ENCODE peak calls at places on chromosomes 3 and 15, in six cellular contexts. One of them, this sample, is unnamed.

GRCh38 chr3:138125548-138126221 is 6.5 kb downstream of the A4GNT start:
- DNase-seq in GM13976: no peak
- DNase-seq in sigmoid colon: no peak
- DNase-seq in RWPE2: no peak
- DNase-seq in tibial artery: no peak
- DNase-seq in kidney epithelial cell: no peak
- DNase-seq in this sample: no peak

GRCh38 chr3:134378384-134378783 is 4.1 kb upstream of the AMOTL2 start:
- DNase-seq in sigmoid colon: peak; percentile 74
- DNase-seq in GM13976: no peak
- DNase-seq in RWPE2: no peak
- DNase-seq in kidney epithelial cell: no peak
- DNase-seq in tibial artery: no peak
- DNase-seq in this sample: no peak

GRCh38 chr3:141797167-141797773 is 34.1 kb downstream of the GRK7 start:
- DNase-seq in tibial artery: peak; percentile 31
- DNase-seq in kidney epithelial cell: no peak
- DNase-seq in RWPE2: no peak
- DNase-seq in GM13976: peak; percentile 60
- DNase-seq in sigmoid colon: peak; percentile 69
- DNase-seq in this sample: peak; percentile 58

GRCh38 chr15:65421360-65422215 is 1.2 kb downstream of the IGDCC4 start:
- DNase-seq in sigmoid colon: peak; percentile 66
- DNase-seq in GM13976: peak; percentile 83
- DNase-seq in tibial artery: no peak
- DNase-seq in kidney epithelial cell: no peak
- DNase-seq in RWPE2: peak; percentile 76
- DNase-seq in this sample: peak; percentile 62

GRCh38 chr15:52680041-52680391 is 828 bp upstream of the ATOSA start:
- DNase-seq in sigmoid colon: no peak
- DNase-seq in GM13976: no peak
- DNase-seq in tibial artery: no peak
- DNase-seq in kidney epithelial cell: no peak
- DNase-seq in RWPE2: no peak
- DNase-seq in this sample: no peak

GRCh38 chr15:29289179-29289578 is 19.6 kb upstream of the NSMCE3 start:
- DNase-seq in GM13976: no peak
- DNase-seq in tibial artery: no peak
- DNase-seq in RWPE2: no peak
- DNase-seq in kidney epithelial cell: no peak
- DNase-seq in sigmoid colon: no peak
- DNase-seq in this sample: no peak

GRCh38 chr3:51354766-51355615 is 30.1 kb upstream of the MANF start:
- DNase-seq in kidney epithelial cell: no peak
- DNase-seq in tibial artery: no peak
- DNase-seq in GM13976: no peak
- DNase-seq in RWPE2: no peak
- DNase-seq in sigmoid colon: peak; percentile 15
- DNase-seq in this sample: no peak

GRCh38 chr3:188671941-188672340 is 499.8 kb upstream of the TPRG1 start:
- DNase-seq in tibial artery: no peak
- DNase-seq in sigmoid colon: no peak
- DNase-seq in GM13976: no peak
- DNase-seq in RWPE2: no peak
- DNase-seq in kidney epithelial cell: no peak
- DNase-seq in this sample: no peak

GRCh38 chr3:46087871-46088270 is 60.6 kb upstream of the XCR1 start:
- DNase-seq in kidney epithelial cell: no peak
- DNase-seq in tibial artery: peak; percentile 51
- DNase-seq in sigmoid colon: no peak
- DNase-seq in RWPE2: no peak
- DNase-seq in GM13976: no peak
- DNase-seq in this sample: no peak

GRCh38 chr3:193982258-193982659 is 153.7 kb upstream of the HES1 start:
- DNase-seq in RWPE2: peak; percentile 68
- DNase-seq in GM13976: no peak
- DNase-seq in sigmoid colon: peak; percentile 81
- DNase-seq in kidney epithelial cell: no peak
- DNase-seq in tibial artery: peak; percentile 75
- DNase-seq in this sample: no peak

GRCh38 chr15:85764649-85765277 is 30.0 kb downstream of the KLHL25 start:
- DNase-seq in GM13976: no peak
- DNase-seq in RWPE2: no peak
- DNase-seq in tibial artery: no peak
- DNase-seq in sigmoid colon: no peak
- DNase-seq in kidney epithelial cell: no peak
- DNase-seq in this sample: no peak

GRCh38 chr3:120475722-120476385 is 25.1 kb upstream of the FSTL1 start:
- DNase-seq in GM13976: no peak
- DNase-seq in kidney epithelial cell: peak; percentile 10
- DNase-seq in tibial artery: no peak
- DNase-seq in sigmoid colon: no peak
- DNase-seq in RWPE2: no peak
- DNase-seq in this sample: no peak

DNA sequence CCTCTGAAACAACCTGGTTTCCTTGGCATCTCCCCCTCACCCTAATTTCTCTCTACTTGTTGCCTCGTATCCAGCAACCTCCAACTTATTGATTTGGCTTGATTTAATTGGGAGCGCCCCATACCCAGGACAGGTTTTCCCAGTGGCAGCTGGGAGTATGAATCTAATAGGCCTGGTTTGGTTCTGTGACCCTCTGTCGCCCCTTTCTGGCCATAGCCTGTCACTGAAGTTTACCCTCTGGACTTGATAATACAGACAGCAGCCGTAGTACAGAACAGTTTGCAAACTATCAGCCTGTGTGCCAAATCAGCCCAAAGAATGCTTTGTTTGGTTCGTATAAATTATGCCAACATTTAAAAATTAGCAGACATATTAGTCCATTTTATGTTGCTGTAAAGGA is 525.1 kb upstream of the GOLIM4 start:
- DNase-seq in RWPE2: no peak
- DNase-seq in GM13976: no peak
- DNase-seq in kidney epithelial cell: no peak
- DNase-seq in sigmoid colon: no peak
- DNase-seq in tibial artery: no peak
- DNase-seq in this sample: peak; percentile 53
- TF ChIP-seq CTCF in RWPE2: peak; percentile 30
- TF ChIP-seq CTCF in GM13976: peak; percentile 45
- TF ChIP-seq CTCF in kidney epithelial cell: peak; percentile 59
- TF ChIP-seq CTCF in sigmoid colon: no peak
- TF ChIP-seq CTCF in tibial artery: no peak
- TF ChIP-seq CTCF in this sample: peak; percentile 73

DNA sequence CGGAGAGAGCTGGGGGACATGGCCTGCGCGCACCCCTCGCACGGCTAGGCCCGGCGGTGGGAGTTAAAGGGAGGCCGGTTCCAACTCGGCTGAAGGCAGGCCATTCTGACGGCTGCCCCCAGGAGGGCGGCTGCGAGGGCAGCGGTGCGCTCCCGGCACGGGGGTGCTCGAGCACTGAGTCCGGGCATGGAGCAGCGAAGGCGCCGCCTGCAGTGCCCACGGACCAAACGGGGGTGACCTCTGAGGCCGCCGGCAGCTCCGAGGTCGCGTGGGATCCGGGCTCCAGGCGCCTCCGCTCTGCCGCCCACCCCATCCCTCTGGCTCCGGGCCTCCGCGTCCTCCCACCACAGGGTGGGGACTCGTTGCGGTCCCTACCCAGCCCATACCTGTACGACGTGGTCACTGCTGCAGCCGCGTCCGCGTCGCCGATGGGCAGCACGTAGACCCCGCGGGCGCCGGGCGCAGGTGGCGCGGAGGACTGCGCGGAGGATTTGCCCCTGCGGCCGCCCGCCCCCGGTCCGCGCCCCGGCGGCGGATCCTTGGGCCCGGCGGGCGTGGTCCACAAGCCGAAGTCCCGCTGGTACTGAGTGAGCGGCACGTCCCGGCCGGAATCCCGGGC is 507 bp downstream of the MAP6D1 start:
- DNase-seq in RWPE2: no peak
- DNase-seq in tibial artery: no peak
- DNase-seq in GM13976: peak; percentile 62
- DNase-seq in kidney epithelial cell: no peak
- DNase-seq in sigmoid colon: no peak
- DNase-seq in this sample: no peak
- TF ChIP-seq CTCF in RWPE2: no peak
- TF ChIP-seq CTCF in tibial artery: no peak
- TF ChIP-seq CTCF in GM13976: no peak
- TF ChIP-seq CTCF in kidney epithelial cell: no peak
- TF ChIP-seq CTCF in sigmoid colon: no peak
- TF ChIP-seq CTCF in this sample: no peak

DNA sequence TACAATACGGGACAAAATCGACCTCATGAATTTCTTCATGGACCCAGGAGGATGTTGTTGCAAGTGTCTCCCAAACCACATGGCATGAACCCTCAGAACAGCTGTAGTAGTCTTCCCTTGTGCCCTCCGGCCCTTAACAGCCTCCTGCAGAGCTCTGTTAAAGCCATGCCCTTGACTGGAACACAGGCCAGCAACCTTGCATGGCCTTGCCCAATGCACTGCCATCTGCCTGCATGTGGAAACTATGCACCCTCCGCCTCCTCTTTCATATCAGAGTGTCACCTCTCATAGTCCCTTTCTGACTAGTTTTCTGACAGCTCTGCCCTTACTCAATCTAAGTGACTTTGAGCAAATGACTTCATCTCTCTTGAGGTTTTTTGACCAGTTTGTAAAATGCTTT is 39.4 kb upstream of the TRIM71 start:
- DNase-seq in kidney epithelial cell: no peak
- DNase-seq in GM13976: no peak
- DNase-seq in RWPE2: no peak
- DNase-seq in sigmoid colon: peak; percentile 26
- DNase-seq in tibial artery: no peak
- DNase-seq in this sample: no peak
- TF ChIP-seq CTCF in kidney epithelial cell: no peak
- TF ChIP-seq CTCF in GM13976: no peak
- TF ChIP-seq CTCF in RWPE2: no peak
- TF ChIP-seq CTCF in sigmoid colon: no peak
- TF ChIP-seq CTCF in tibial artery: no peak
- TF ChIP-seq CTCF in this sample: no peak

GRCh38 chr15:63602595-63602994 is 5.4 kb downstream of the FBXL22 start:
- DNase-seq in kidney epithelial cell: no peak
- DNase-seq in GM13976: no peak
- DNase-seq in sigmoid colon: no peak
- DNase-seq in RWPE2: no peak
- DNase-seq in tibial artery: no peak
- DNase-seq in this sample: no peak
- TF ChIP-seq CTCF in kidney epithelial cell: no peak
- TF ChIP-seq CTCF in GM13976: no peak
- TF ChIP-seq CTCF in sigmoid colon: no peak
- TF ChIP-seq CTCF in RWPE2: no peak
- TF ChIP-seq CTCF in tibial artery: no peak
- TF ChIP-seq CTCF in this sample: no peak

GRCh38 chr15:45262906-45263456 is 10.9 kb downstream of the SLC28A2 start:
- DNase-seq in tibial artery: no peak
- DNase-seq in GM13976: no peak
- DNase-seq in sigmoid colon: no peak
- DNase-seq in kidney epithelial cell: no peak
- DNase-seq in RWPE2: no peak
- DNase-seq in this sample: no peak

GRCh38 chr15:45263854-45264253 is 11.8 kb downstream of the SLC28A2 start:
- DNase-seq in tibial artery: no peak
- DNase-seq in kidney epithelial cell: no peak
- DNase-seq in sigmoid colon: no peak
- DNase-seq in RWPE2: no peak
- DNase-seq in GM13976: no peak
- DNase-seq in this sample: no peak

GRCh38 chr15:45265506-45265905 is 13.5 kb downstream of the SLC28A2 start:
- DNase-seq in RWPE2: no peak
- DNase-seq in kidney epithelial cell: no peak
- DNase-seq in sigmoid colon: no peak
- DNase-seq in tibial artery: no peak
- DNase-seq in GM13976: no peak
- DNase-seq in this sample: no peak

DNA sequence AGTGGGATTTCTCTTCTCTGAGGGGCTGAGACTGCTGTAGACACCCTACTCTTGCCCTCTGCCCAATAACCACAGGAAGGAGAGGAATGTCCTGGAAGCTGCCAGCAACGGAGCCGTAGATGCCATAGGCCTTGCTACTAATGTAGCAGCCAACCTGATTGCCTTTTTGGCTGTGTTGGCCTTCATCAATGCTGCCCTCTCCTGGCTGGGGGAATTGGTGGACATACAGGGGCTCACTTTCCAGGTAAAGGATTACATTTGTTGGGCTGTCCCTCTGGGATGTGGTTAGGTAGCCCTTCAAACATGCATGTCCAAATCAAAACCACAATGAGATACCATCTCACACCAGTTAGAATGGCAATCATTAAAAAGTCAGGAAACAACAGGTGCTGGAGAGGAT is 16.1 kb downstream of the SLC28A2 start:
- DNase-seq in GM13976: no peak
- DNase-seq in tibial artery: no peak
- DNase-seq in RWPE2: no peak
- DNase-seq in sigmoid colon: no peak
- DNase-seq in kidney epithelial cell: no peak
- DNase-seq in this sample: no peak
- TF ChIP-seq CTCF in GM13976: no peak
- TF ChIP-seq CTCF in tibial artery: no peak
- TF ChIP-seq CTCF in RWPE2: peak; percentile 48
- TF ChIP-seq CTCF in sigmoid colon: no peak
- TF ChIP-seq CTCF in kidney epithelial cell: no peak
- TF ChIP-seq CTCF in this sample: no peak

GRCh38 chr15:88701561-88702095 is 62.8 kb downstream of the ISG20 start:
- DNase-seq in tibial artery: no peak
- DNase-seq in sigmoid colon: no peak
- DNase-seq in kidney epithelial cell: no peak
- DNase-seq in GM13976: peak; percentile 66
- DNase-seq in RWPE2: peak; percentile 30
- DNase-seq in this sample: no peak
- TF ChIP-seq CTCF in tibial artery: no peak
- TF ChIP-seq CTCF in sigmoid colon: no peak
- TF ChIP-seq CTCF in kidney epithelial cell: peak; percentile 12
- TF ChIP-seq CTCF in GM13976: peak; percentile 50
- TF ChIP-seq CTCF in RWPE2: peak; percentile 51
- TF ChIP-seq CTCF in this sample: peak; percentile 51